ENCODE peak calls at places on chromosomes 6 and 20, in seven cellular contexts. C is AG04449, F is endodermal cell, P is adrenal gland, K is brain microvascular endothelial cell, T is heart right ventricle, X is astrocyte of the spinal cord. M is an unnamed sample.

GRCh38 chr20:43895235-43895634 is 19.4 kb upstream of the TOX2 start:
- DNase-seq in C (peak; percentile 50), F (no peak), P (no peak), K (peak; percentile 39), T (no peak), X (peak; percentile 28), M (no peak)

GRCh38 chr6:44115866-44116265 is 11.4 kb downstream of the MRPL14 start:
- DNase-seq in C (no peak), F (no peak), P (no peak), K (no peak), T (no peak), X (peak; percentile 67), M (no peak)

GRCh38 chr6:32971581-32972352 is 3.4 kb downstream of the BRD2 start:
- DNase-seq in C (peak; percentile 99), F (peak; percentile 99), P (peak; percentile 100), K (peak; percentile 100), T (peak; percentile 100), X (peak; percentile 100), M (peak; percentile 99)

GRCh38 chr6:165205632-165206031 is 103.8 kb downstream of the C6orf118 start:
- DNase-seq in C (no peak), F (no peak), P (no peak), K (no peak), T (no peak), X (no peak), M (peak; percentile 34)

GRCh38 chr6:124963416-124964083 is 1.3 kb downstream of the RNF217 start:
- DNase-seq in C (no peak), F (no peak), P (peak; percentile 37), K (no peak), T (no peak), X (peak; percentile 63), M (no peak)

GRCh38 chr6:18429655-18430054 is 42.5 kb downstream of the RNF144B start:
- DNase-seq in C (no peak), F (no peak), P (no peak), K (no peak), T (no peak), X (no peak), M (no peak)

GRCh38 chr6:30135147-30135546 is 793 bp upstream of the TRIM40 start:
- DNase-seq in C (no peak), F (no peak), P (no peak), K (no peak), T (no peak), X (no peak), M (no peak)

GRCh38 chr6:20413826-20414225 is 12.1 kb downstream of the E2F3 start:
- DNase-seq in C (no peak), F (no peak), P (no peak), K (no peak), T (no peak), X (no peak), M (no peak)

GRCh38 chr6:140205795-140206593 is 831.5 kb upstream of the CITED2 start:
- DNase-seq in C (no peak), F (no peak), P (no peak), K (no peak), T (no peak), X (no peak), M (no peak)

GRCh38 chr6:83849610-83850009 is 3.5 kb upstream of the RIPPLY2 start:
- DNase-seq in C (no peak), F (no peak), P (no peak), K (no peak), T (no peak), X (no peak), M (no peak)

GRCh38 chr20:35845561-35845960 is 73.7 kb downstream of the PHF20 start:
- DNase-seq in C (no peak), F (no peak), P (no peak), K (peak; percentile 32), T (no peak), X (peak; percentile 52), M (no peak)

GRCh38 chr6:27674882-27675281 is 202.0 kb upstream of the ZNF184 start:
- DNase-seq in C (no peak), F (no peak), P (no peak), K (no peak), T (no peak), X (no peak), M (no peak)

GRCh38 chr6:27684264-27685211 is 211.6 kb upstream of the ZNF184 start:
- DNase-seq in C (peak; percentile 63), F (peak; percentile 92), P (no peak), K (peak; percentile 94), T (no peak), X (peak; percentile 82), M (peak; percentile 62)

GRCh38 chr6:27678449-27678848 is 205.5 kb upstream of the ZNF184 start:
- DNase-seq in C (no peak), F (no peak), P (no peak), K (no peak), T (no peak), X (no peak), M (no peak)

GRCh38 chr6:27679968-27680694 is 207.2 kb upstream of the ZNF184 start:
- DNase-seq in C (no peak), F (peak; percentile 56), P (no peak), K (no peak), T (no peak), X (no peak), M (no peak)

GRCh38 chr6:27679308-27679967 is 206.5 kb upstream of the ZNF184 start:
- DNase-seq in C (no peak), F (peak; percentile 70), P (no peak), K (no peak), T (no peak), X (peak; percentile 26), M (no peak)
- H3K4me3 ChIP-seq in C (no peak overlapping the region), F (peak overlapping the region; percentile 78), P (no peak overlapping the region), K (peak overlapping the region; percentile 29), T (no peak overlapping the region), X (peak overlapping the region; percentile 35), M (peak overlapping the region; percentile 35)

GRCh38 chr6:75070244-75070643 is 135.6 kb downstream of the COL12A1 start:
- DNase-seq in C (no peak), F (no peak), P (no peak), K (no peak), T (no peak), X (no peak), M (no peak)
- TF ChIP-seq CTCF in C (no peak), F (peak; percentile 46), P (no peak), K (no peak), T (no peak), X (no peak), M (no peak)

GRCh38 chr20:23061262-23061661 is 11.8 kb upstream of the THBD start:
- DNase-seq in C (no peak), F (no peak), P (no peak), K (no peak), T (no peak), X (no peak), M (no peak)
- H3K4me3 ChIP-seq in C (no peak overlapping the region), F (no peak overlapping the region), P (no peak overlapping the region), K (no peak overlapping the region), T (no peak overlapping the region), X (no peak overlapping the region), M (no peak overlapping the region)

GRCh38 chr6:131923356-131923755 is 27.8 kb downstream of the CCN2 start:
- DNase-seq in C (no peak), F (peak; percentile 93), P (no peak), K (peak; percentile 37), T (peak; percentile 32), X (peak; percentile 56), M (no peak)
- TF ChIP-seq CTCF in C (peak; percentile 48), F (peak; percentile 92), P (peak; percentile 63), K (peak; percentile 85), T (peak; percentile 67), X (peak; percentile 69), M (peak; percentile 69)

DNA sequence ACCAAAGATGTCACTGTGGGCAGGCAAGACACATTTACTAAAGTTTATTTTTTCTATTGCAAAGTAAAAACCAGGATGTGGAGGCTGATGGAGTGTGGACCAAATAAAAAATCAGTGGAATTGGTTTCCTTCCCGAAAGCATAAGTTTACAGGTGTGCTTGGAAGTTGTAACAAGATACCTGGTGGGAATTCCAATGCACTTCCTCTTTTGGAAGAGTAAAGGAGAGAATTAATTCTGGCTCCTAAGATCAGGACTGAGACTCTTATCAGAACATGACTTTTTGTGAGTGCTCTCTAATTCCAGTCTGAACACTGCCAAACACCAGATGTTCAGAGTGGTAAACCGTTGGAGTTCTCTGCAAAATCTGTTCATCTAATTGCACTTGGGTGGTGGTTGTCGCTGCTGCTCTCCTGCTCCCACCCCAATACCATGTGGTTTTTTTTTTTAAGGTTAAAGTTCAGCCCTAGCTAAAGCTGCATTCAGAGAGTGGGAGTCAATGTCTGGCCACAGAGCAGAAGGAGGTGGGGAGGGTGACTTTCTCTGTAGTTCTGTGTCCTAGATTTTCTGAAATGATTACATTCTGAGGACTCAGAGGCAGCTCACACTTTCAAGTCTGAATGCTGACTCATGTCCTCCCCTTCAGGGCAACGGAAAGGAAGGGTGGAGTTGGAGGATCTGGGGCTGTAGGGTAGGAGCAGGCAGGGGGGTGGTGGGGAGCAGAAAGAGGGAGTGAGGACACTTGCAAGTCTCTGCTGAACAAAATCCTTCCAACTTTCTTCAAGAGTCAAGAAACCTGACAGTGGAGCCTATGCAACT is 275.8 kb upstream of the PRDM1 start:
- DNase-seq in C (peak; percentile 45), F (no peak), P (peak; percentile 62), K (peak; percentile 59), T (peak; percentile 23), X (peak; percentile 81), M (peak; percentile 35)
- H3K4me3 ChIP-seq in C (no peak overlapping the region), F (no peak overlapping the region), P (no peak overlapping the region), K (no peak overlapping the region), T (no peak overlapping the region), X (no peak overlapping the region), M (no peak overlapping the region)

DNA sequence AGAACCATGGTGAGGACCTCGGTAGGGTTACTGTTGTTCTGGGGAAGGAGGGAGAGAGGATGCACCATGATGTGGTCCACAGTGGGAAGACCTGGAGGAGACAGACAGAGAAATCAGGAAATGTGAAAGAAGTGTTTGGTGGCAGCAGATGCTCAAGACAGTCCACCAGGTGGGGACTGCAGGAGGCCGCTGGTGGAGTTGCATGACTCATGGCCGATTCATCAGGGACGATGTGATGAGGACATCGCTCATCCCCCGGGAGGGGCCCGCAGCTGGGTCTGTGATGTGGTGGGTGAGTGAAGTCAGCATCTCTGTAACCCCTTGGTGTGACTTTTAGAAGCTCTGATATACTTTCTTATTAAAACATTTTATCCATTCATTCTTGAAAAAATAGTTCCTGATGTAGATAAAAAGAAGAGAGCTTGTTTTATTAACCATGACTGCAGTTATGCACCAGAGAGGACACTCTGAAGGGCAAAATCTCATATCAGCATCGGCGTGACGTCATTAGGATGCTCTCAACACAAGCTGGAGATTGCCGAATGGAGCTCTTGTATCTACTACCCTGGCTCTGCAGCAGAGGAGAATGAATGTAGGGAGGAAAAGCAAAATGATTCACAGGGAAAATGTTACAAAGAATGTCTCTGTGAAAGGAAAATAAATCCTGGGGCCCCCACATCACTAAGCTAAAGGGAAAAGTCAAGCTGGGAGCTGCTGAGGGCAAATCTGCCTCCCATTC is 71.2 kb downstream of the RAMACL start:
- DNase-seq in C (peak; percentile 33), F (peak; percentile 70), P (no peak), K (peak; percentile 85), T (no peak), X (peak; percentile 84), M (no peak)
- TF ChIP-seq CTCF in C (peak; percentile 68), F (peak; percentile 51), P (peak; percentile 7), K (peak; percentile 75), T (peak; percentile 24), X (peak; percentile 59), M (peak; percentile 29)

DNA sequence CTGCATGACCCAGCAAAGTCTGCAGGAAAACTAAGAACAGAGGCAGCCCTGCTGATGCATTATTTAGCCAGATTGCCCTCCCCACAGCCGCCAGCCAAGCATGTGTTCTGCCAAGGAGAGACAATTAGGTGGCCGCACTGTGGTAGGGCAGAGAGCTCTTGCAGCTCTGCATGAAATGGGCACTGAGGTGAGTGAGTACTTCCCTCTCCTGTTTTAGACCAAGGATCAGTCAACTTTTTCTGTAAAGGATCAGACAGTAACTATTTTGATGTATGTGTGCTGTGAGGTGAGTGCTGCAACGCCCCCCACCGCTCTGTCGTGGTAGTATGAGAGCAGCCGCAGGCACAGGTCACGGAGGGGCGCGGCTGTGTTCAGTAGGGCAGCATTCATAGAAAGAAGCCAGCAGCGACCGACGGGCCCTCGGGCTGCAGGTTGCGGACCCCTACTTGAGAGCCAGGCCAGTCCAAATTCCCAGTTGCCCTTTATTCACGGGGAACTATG is 23.8 kb upstream of the FAM50B start:
- DNase-seq in C (no peak), F (peak; percentile 91), P (peak; percentile 44), K (peak; percentile 85), T (peak; percentile 49), X (peak; percentile 74), M (no peak)
- H3K4me3 ChIP-seq in C (peak overlapping the region; percentile 23), F (no peak overlapping the region), P (no peak overlapping the region), K (peak overlapping the region; percentile 20), T (peak overlapping the region; percentile 36), X (peak overlapping the region; percentile 4), M (peak overlapping the region; percentile 18)